ENCODE peak calls at places on chromosomes 5 and 9, in nine cellular contexts. D is heart left ventricle; Q is activated CD4-positive, CD25-positive, alpha-beta regulatory T cell treated with anti-CD3 and anti-CD28 coated beads, Interleukin-2, amount 50 U/mL, for 16 hours; S is adipocyte; U is AG09309; X is GM13977; K is thoracic aorta; N is glomerular endothelial cell; G is activated T-cell treated with anti-CD3 and anti-CD28 coated beads, Interleukin-2, amount 50 U/mL, for 72 hours. W is an unnamed sample.

GRCh38 chr9:110578896-110579752 is at the start of gene SVEP1:
- DNase-seq in D (peak; percentile 74), Q (no peak), S (peak; percentile 82), U (no peak), X (peak; percentile 11), K (peak; percentile 20), N (no peak), G (no peak), W (peak; percentile 20)

GRCh38 chr5:145072880-145073279 is 762.3 kb downstream of the PRELID2 start:
- DNase-seq in D (no peak), Q (no peak), S (no peak), U (no peak), X (no peak), K (no peak), N (no peak), G (no peak), W (no peak)

GRCh38 chr5:92634883-92635282 is 946.1 kb downstream of the NR2F1-AS1 start:
- DNase-seq in D (no peak), Q (no peak), S (no peak), U (no peak), X (no peak), K (no peak), N (no peak), G (no peak), W (no peak)

GRCh38 chr5:112310746-112311145 is 108.3 kb downstream of the EPB41L4A start:
- DNase-seq in D (no peak), Q (no peak), S (no peak), U (no peak), X (no peak), K (no peak), N (no peak), G (no peak), W (no peak)

GRCh38 chr5:54553659-54554207 is 36.2 kb downstream of the SNX18 start:
- DNase-seq in D (no peak), Q (no peak), S (no peak), U (no peak), X (no peak), K (no peak), N (no peak), G (no peak), W (no peak)

GRCh38 chr5:88787856-88788255 is 95.1 kb downstream of the MEF2C start:
- DNase-seq in D (no peak), Q (no peak), S (peak; percentile 22), U (no peak), X (no peak), K (no peak), N (peak; percentile 23), G (no peak), W (no peak)

GRCh38 chr9:127280880-127281660 is 16.5 kb downstream of the GARNL3 start:
- DNase-seq in D (no peak), Q (no peak), S (no peak), U (no peak), X (no peak), K (no peak), N (no peak), G (no peak), W (no peak)

GRCh38 chr5:54519083-54519541 is 1.6 kb downstream of the SNX18 start:
- DNase-seq in D (peak; percentile 63), Q (no peak), S (no peak), U (no peak), X (no peak), K (no peak), N (no peak), G (no peak), W (no peak)

GRCh38 chr5:137036630-137037029 is 462.5 kb downstream of the SPOCK1 start:
- DNase-seq in D (no peak), Q (no peak), S (no peak), U (no peak), X (no peak), K (no peak), N (no peak), G (no peak), W (no peak)

GRCh38 chr9:27422435-27422834 is 101.7 kb upstream of the IFNK start:
- DNase-seq in D (no peak), Q (no peak), S (no peak), U (no peak), X (no peak), K (no peak), N (no peak), G (no peak), W (no peak)

GRCh38 chr5:16529319-16529718 is 63.7 kb upstream of the ZNF622 start:
- DNase-seq in D (no peak), Q (no peak), S (no peak), U (no peak), X (no peak), K (no peak), N (no peak), G (no peak), W (no peak)

GRCh38 chr5:150582281-150582791 is 58.1 kb upstream of the SYNPO start:
- DNase-seq in D (peak; percentile 84), Q (no peak), S (peak; percentile 31), U (no peak), X (no peak), K (no peak), N (no peak), G (no peak), W (no peak)

GRCh38 chr5:53991942-53992341 is 318.4 kb downstream of the ARL15 start:
- DNase-seq in D (no peak), Q (no peak), S (no peak), U (no peak), X (no peak), K (no peak), N (peak; percentile 12), G (peak; percentile 31), W (no peak)

GRCh38 chr5:35518104-35518503 is 99.6 kb upstream of the SPEF2 start:
- DNase-seq in D (no peak), Q (no peak), S (no peak), U (no peak), X (peak; percentile 53), K (no peak), N (no peak), G (no peak), W (no peak)

GRCh38 chr5:76714771-76715483 is 999 bp upstream of the F2R start:
- DNase-seq in D (no peak), Q (no peak), S (no peak), U (no peak), X (no peak), K (no peak), N (no peak), G (peak; percentile 41), W (no peak)

GRCh38 chr9:21499912-21500311 is 17.8 kb upstream of the IFNE start:
- DNase-seq in D (no peak), Q (no peak), S (no peak), U (no peak), X (no peak), K (no peak), N (no peak), G (no peak), W (no peak)

GRCh38 chr5:150440948-150441812 is 8.4 kb downstream of the RPS14 start:
- DNase-seq in D (no peak), Q (no peak), S (no peak), U (no peak), X (no peak), K (no peak), N (no peak), G (no peak), W (no peak)

GRCh38 chr5:151005975-151006576 is 14.3 kb upstream of the GPX3 start:
- DNase-seq in D (peak; percentile 87), Q (no peak), S (peak; percentile 60), U (peak; percentile 38), X (no peak), K (no peak), N (no peak), G (no peak), W (no peak)

GRCh38 chr9:36187414-36187813 is 3.3 kb upstream of the CLTA start:
- DNase-seq in D (no peak), Q (no peak), S (peak; percentile 25), U (peak; percentile 65), X (no peak), K (no peak), N (no peak), G (no peak), W (no peak)

GRCh38 chr5:151628112-151628823 is 37.1 kb upstream of the FAT2 start:
- DNase-seq in D (no peak), Q (no peak), S (peak; percentile 75), U (peak; percentile 25), X (no peak), K (no peak), N (no peak), G (no peak), W (no peak)

GRCh38 chr9:94817291-94818195 is 91.0 kb downstream of the AOPEP start:
- DNase-seq in D (no peak), Q (no peak), S (no peak), U (no peak), X (no peak), K (no peak), N (no peak), G (no peak), W (no peak)

GRCh38 chr5:22708770-22709328 is 144.3 kb downstream of the CDH12 start:
- DNase-seq in D (no peak), Q (no peak), S (no peak), U (no peak), X (no peak), K (no peak), N (no peak), G (no peak), W (no peak)

GRCh38 chr9:93958875-93959682 is 3.9 kb upstream of the BARX1 start:
- DNase-seq in D (peak; percentile 58), Q (no peak), S (peak; percentile 65), U (no peak), X (peak; percentile 58), K (no peak), N (no peak), G (no peak), W (peak; percentile 56)

GRCh38 chr9:15696979-15697378 is 144.1 kb downstream of the CCDC171 start:
- DNase-seq in D (no peak), Q (no peak), S (peak; percentile 22), U (no peak), X (no peak), K (no peak), N (no peak), G (no peak), W (no peak)

GRCh38 chr5:168648016-168648415 is 68.8 kb upstream of the PANK3 start:
- DNase-seq in D (no peak), Q (no peak), S (no peak), U (no peak), X (no peak), K (no peak), N (no peak), G (no peak), W (no peak)

GRCh38 chr9:99822096-99822595 is 461 bp downstream of the NR4A3 start:
- DNase-seq in D (no peak), Q (no peak), S (no peak), U (no peak), X (no peak), K (no peak), N (no peak), G (peak; percentile 54), W (peak; percentile 39)

GRCh38 chr5:862367-863243 is 11.8 kb upstream of the ZDHHC11 start:
- DNase-seq in D (no peak), Q (no peak), S (no peak), U (no peak), X (no peak), K (no peak), N (no peak), G (no peak), W (no peak)

GRCh38 chr9:83964973-83965349 is 15.1 kb downstream of the HNRNPK start:
- DNase-seq in D (no peak), Q (no peak), S (peak; percentile 41), U (no peak), X (no peak), K (no peak), N (no peak), G (no peak), W (no peak)

GRCh38 chr5:10801931-10802674 is 41.1 kb upstream of the DAP start:
- DNase-seq in D (no peak), Q (no peak), S (no peak), U (no peak), X (no peak), K (no peak), N (no peak), G (no peak), W (no peak)

GRCh38 chr9:33620738-33621439 is 96.8 kb downstream of the ANKRD18B start:
- DNase-seq in D (no peak), Q (no peak), S (peak; percentile 86), U (peak; percentile 45), X (no peak), K (no peak), N (no peak), G (no peak), W (no peak)

GRCh38 chr5:123535648-123536047 is 23.7 kb downstream of the CSNK1G3 start:
- DNase-seq in D (no peak), Q (no peak), S (no peak), U (no peak), X (no peak), K (no peak), N (no peak), G (no peak), W (no peak)